ENCODE peak calls at places on chromosomes 5 and 9, in eight cellular contexts. C is heart left ventricle, V is IMR-90, H is hepatocyte, B is AG10803, T is ovary, F is HCT116, S is adrenal gland. N is an unnamed sample.

GRCh38 chr5:17436766-17437221 is 61.2 kb upstream of the TAF11L2 start:
- DNase-seq in C (no peak), V (no peak), S (peak), F (no peak), T (no peak), B (peak), H (no peak), N (no peak)

GRCh38 chr9:26131891-26132290 is 453.6 kb upstream of the TUSC1 start:
- DNase-seq in S (peak), T (no peak), V (peak), C (no peak), F (no peak), H (no peak), B (peak), N (no peak)

GRCh38 chr5:5883562-5883961 is 461.1 kb downstream of the ICE1 start:
- DNase-seq in B (no peak), V (no peak), F (no peak), H (no peak), S (no peak), T (no peak), C (no peak), N (no peak)

GRCh38 chr9:96646081-96646991 is 8.8 kb downstream of the PRXL2C start:
- DNase-seq in T (no peak), B (peak), F (no peak), S (peak), C (no peak), V (peak), H (no peak), N (no peak)

GRCh38 chr9:110975278-110975677 is 63.0 kb downstream of the LPAR1 start:
- DNase-seq in B (no peak), C (no peak), S (no peak), T (no peak), H (no peak), V (no peak), F (no peak), N (no peak)

GRCh38 chr5:141637693-141638419 is 1.1 kb downstream of the RELL2 start:
- DNase-seq in B (peak), T (peak), V (peak), H (peak), S (peak), F (no peak), C (peak), N (peak)

GRCh38 chr9:14661421-14662059 is 31.7 kb downstream of the ZDHHC21 start:
- DNase-seq in H (peak), B (peak), V (peak), T (no peak), F (no peak), S (no peak), C (no peak), N (no peak)

GRCh38 chr9:93827545-93828330 is 127.4 kb downstream of the BARX1 start:
- DNase-seq in B (peak), F (no peak), S (peak), C (peak), T (no peak), V (peak), H (peak), N (peak)

GRCh38 chr5:132774406-132774805 is 2.6 kb downstream of the SEPTIN8 start:
- DNase-seq in V (no peak), T (no peak), B (no peak), S (no peak), H (no peak), C (no peak), F (no peak), N (no peak)

GRCh38 chr9:111599092-111599947 is at the start of gene PTGR1:
- DNase-seq in S (peak), F (peak), H (peak), C (peak), V (peak), B (peak), T (peak), N (peak)

GRCh38 chr5:1779021-1779680 is 20.5 kb downstream of the MRPL36 start:
- DNase-seq in B (no peak), C (no peak), T (no peak), H (no peak), S (no peak), F (no peak), V (no peak), N (no peak)

GRCh38 chr9:124661184-124661755 is 109.8 kb downstream of the NR6A1 start:
- DNase-seq in B (no peak), H (no peak), V (peak), F (no peak), S (no peak), T (no peak), C (no peak), N (peak)

GRCh38 chr9:33439731-33440130 is 7.7 kb downstream of the AQP3 start:
- DNase-seq in F (no peak), H (no peak), T (no peak), V (no peak), S (no peak), B (peak), C (no peak), N (no peak)

GRCh38 chr9:14831661-14832060 is 78.6 kb downstream of the FREM1 start:
- DNase-seq in T (no peak), F (no peak), C (no peak), H (no peak), V (no peak), S (no peak), B (no peak), N (no peak)

GRCh38 chr9:128886211-128886826 is 4.4 kb downstream of the LRRC8A start:
- DNase-seq in S (no peak), H (no peak), V (peak), F (no peak), C (no peak), T (no peak), B (no peak), N (no peak)

GRCh38 chr5:90134381-90134780 is 275.2 kb downstream of the CETN3 start:
- DNase-seq in V (no peak), T (no peak), F (no peak), C (no peak), B (no peak), H (no peak), S (no peak), N (no peak)

GRCh38 chr9:128999581-129000206 is 28.4 kb downstream of the SH3GLB2 start:
- DNase-seq in C (peak), S (no peak), F (no peak), B (no peak), T (no peak), H (no peak), V (no peak), N (no peak)

GRCh38 chr5:169050146-169050571 is 250.8 kb downstream of the SLIT3 start:
- DNase-seq in V (no peak), C (no peak), H (no peak), B (peak), T (no peak), F (no peak), S (peak), N (no peak)

GRCh38 chr5:62771331-62771730 is 192.7 kb downstream of the LRRC70 start:
- DNase-seq in B (no peak), H (no peak), V (no peak), S (no peak), T (no peak), F (no peak), C (no peak), N (no peak)

GRCh38 chr9:93276973-93277372 is 93.0 kb downstream of the WNK2 start:
- DNase-seq in T (no peak), B (no peak), S (no peak), V (no peak), C (no peak), H (no peak), F (no peak), N (no peak)

GRCh38 chr9:119029876-119030275 is 339.4 kb downstream of the BRINP1 start:
- DNase-seq in V (no peak), F (no peak), T (no peak), S (no peak), H (no peak), B (no peak), C (no peak), N (no peak)

GRCh38 chr9:119026120-119026519 is 343.1 kb downstream of the BRINP1 start:
- DNase-seq in B (peak), V (no peak), S (no peak), H (no peak), T (no peak), F (no peak), C (peak), N (no peak)

GRCh38 chr9:119027901-119028699 is 341.1 kb downstream of the BRINP1 start:
- DNase-seq in C (no peak), B (no peak), H (no peak), V (no peak), T (no peak), S (no peak), F (no peak), N (no peak)
- TF ChIP-seq CTCF in C (peak), B (no peak), H (no peak), V (no peak), T (no peak), S (no peak), F (no peak), N (peak)

GRCh38 chr9:77177143-77177893 is at the start of gene VPS13A:
- DNase-seq in F (peak), V (peak), C (peak), H (peak), T (peak), B (peak), S (peak), N (peak)
- TF ChIP-seq CTCF in F (peak), V (peak), C (peak), H (peak), T (no peak), B (peak), S (peak), N (no peak)

DNA sequence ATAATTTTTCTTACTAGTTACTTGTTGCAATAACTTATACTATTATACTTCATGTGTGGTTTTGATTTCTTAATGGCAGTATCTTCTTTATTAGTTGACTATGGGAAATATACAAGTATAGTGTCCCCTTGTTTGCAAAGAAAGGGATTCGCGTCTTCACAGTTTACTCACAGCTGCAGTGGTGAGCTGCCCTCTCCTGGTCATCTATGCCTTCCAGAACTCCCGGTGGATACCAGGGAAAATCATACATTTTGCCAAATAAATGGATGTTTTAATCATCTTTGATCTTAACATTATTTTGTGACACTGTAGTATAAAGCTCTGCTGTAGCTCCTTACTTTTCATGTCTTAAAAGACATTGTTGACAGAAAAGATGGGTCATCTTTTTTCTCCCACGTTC is 142.0 kb downstream of the ZCCHC7 start:
- DNase-seq in T (no peak), C (no peak), H (peak), S (peak), F (no peak), B (peak), V (peak), N (no peak)
- TF ChIP-seq CTCF in T (no peak), C (peak), H (peak), S (peak), F (peak), B (peak), V (peak), N (peak)

DNA sequence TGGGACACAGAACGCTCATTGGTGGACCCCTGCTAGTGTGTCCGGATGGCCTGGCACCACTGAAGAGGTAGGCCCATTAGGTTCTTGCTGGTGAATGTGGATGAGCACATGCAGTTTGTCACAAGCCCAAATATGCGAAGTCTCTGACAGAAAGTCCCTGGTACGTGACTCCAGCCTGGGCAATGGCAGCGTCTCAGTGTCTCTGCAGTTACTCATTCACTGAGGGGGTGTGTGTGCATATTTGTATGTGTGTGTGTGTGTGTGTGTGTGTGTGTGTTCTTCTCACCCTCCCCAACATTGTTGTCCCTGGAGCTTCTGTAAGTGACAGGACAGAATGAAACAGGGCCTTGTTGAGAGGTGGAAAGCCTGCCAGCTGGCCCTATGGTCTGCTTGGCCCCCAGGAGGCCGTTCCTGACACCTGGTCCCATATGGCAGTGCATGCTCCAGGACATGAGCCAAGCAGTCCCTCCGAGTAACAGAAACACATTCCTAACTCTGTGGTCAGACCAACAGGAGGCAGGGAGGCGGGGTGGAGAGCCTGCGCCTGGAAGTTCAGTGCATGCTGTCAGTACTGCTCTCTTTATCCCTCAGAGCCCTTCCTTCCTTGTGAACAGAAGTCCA is 169.9 kb downstream of the SLC28A3 start:
- DNase-seq in C (peak), V (peak), F (peak), H (peak), T (peak), B (peak), S (peak), N (no peak)
- TF ChIP-seq CTCF in C (peak), V (peak), F (no peak), H (no peak), T (no peak), B (peak), S (no peak), N (no peak)

GRCh38 chr5:77232545-77232944 is 22.1 kb downstream of the PDE8B start:
- DNase-seq in H (no peak), V (no peak), T (no peak), C (no peak), S (no peak), B (no peak), F (no peak), N (no peak)

GRCh38 chr5:77229887-77230286 is 19.4 kb downstream of the PDE8B start:
- DNase-seq in T (no peak), B (no peak), F (no peak), H (no peak), V (no peak), S (no peak), C (no peak), N (no peak)

GRCh38 chr5:77230727-77231469 is 20.4 kb downstream of the PDE8B start:
- DNase-seq in H (no peak), C (no peak), V (peak), S (no peak), F (no peak), B (peak), T (no peak), N (no peak)

GRCh38 chr5:77232959-77233358 is 22.5 kb downstream of the PDE8B start:
- DNase-seq in T (no peak), B (no peak), F (no peak), V (no peak), H (no peak), C (no peak), S (no peak), N (no peak)

GRCh38 chr5:77231470-77232138 is 21.1 kb downstream of the PDE8B start:
- DNase-seq in F (no peak), B (no peak), V (no peak), T (no peak), C (no peak), S (no peak), H (no peak), N (no peak)
- TF ChIP-seq CTCF in F (no peak), B (no peak), V (no peak), T (no peak), C (no peak), S (no peak), H (no peak), N (no peak)

GRCh38 chr9:112750111-112750766 is at the start of gene SNX30:
- DNase-seq in H (peak), B (peak), S (peak), C (peak), T (peak), V (peak), F (peak), N (peak)
- TF ChIP-seq CTCF in H (peak), B (peak), S (no peak), C (peak), T (no peak), V (no peak), F (no peak), N (no peak)